ENCODE peak calls at places on chromosome 22, in ten cellular contexts. Y is sigmoid colon, S is heart left ventricle, T is K562, C is prostate gland, K is A549, U is spleen, A is tibial nerve, J is stomach, V is H1. E is an unnamed sample. For H3K4me1, the result is how much of the 10 kb centered on the place peaks cover.

GRCh38 chr22:49663311-49663711 is 164.4 kb downstream of the BRD1 start:
- DNase-seq in A (no peak), J (no peak), K (no peak), T (no peak), Y (peak), S (peak), U (no peak), V (no peak), C (no peak), E (no peak)

GRCh38 chr22:24072361-24072760 is 61.3 kb downstream of the CABIN1 start:
- DNase-seq in U (no peak), C (no peak), S (no peak), K (no peak), T (no peak), Y (peak), A (no peak), V (no peak), J (no peak), E (no peak)

GRCh38 chr22:20659258-20659657 is 114.7 kb upstream of the SERPIND1 start:
- DNase-seq in C (no peak), Y (no peak), K (no peak), S (no peak), T (no peak), A (no peak), J (no peak), U (no peak), V (no peak), E (no peak)

GRCh38 chr22:28882545-28882877 is 861 bp upstream of the ZNRF3 start:
- DNase-seq in K (no peak), V (no peak), T (no peak), S (peak), A (no peak), C (no peak), U (no peak), Y (peak), J (no peak), E (no peak)

GRCh38 chr22:48980918-48981317 is 846.8 kb downstream of the BRD1 start:
- DNase-seq in C (no peak), K (no peak), U (no peak), A (no peak), S (no peak), J (no peak), Y (no peak), T (no peak), V (no peak), E (no peak)

GRCh38 chr22:32474635-32475427 is at the start of gene FBXO7:
- DNase-seq in C (peak), A (peak), U (peak), S (peak), T (peak), V (peak), Y (peak), K (peak), J (peak), E (peak)

GRCh38 chr22:18035740-18036139 is 11.4 kb upstream of the MICAL3 start:
- DNase-seq in A (no peak), K (peak), C (no peak), J (peak), V (no peak), Y (no peak), U (peak), T (no peak), S (peak), E (peak)

GRCh38 chr22:49255741-49256318 is 571.8 kb downstream of the BRD1 start:
- DNase-seq in J (peak), K (no peak), V (no peak), Y (no peak), T (no peak), A (no peak), C (no peak), U (no peak), S (no peak), E (no peak)

GRCh38 chr22:39627208-39627607 is 56.7 kb downstream of the CACNA1I start:
- DNase-seq in V (no peak), S (no peak), K (no peak), T (no peak), J (no peak), A (no peak), U (no peak), C (no peak), Y (no peak), E (no peak)

GRCh38 chr22:20509344-20510047 is 2.1 kb downstream of the MED15 start:
- DNase-seq in U (peak), J (peak), K (peak), C (peak), Y (peak), T (peak), V (no peak), A (peak), S (peak), E (peak)

GRCh38 chr22:23246982-23247766 is 66.9 kb downstream of the BCR start:
- DNase-seq in K (no peak), T (no peak), Y (no peak), C (no peak), A (no peak), V (no peak), U (no peak), J (no peak), S (no peak), E (no peak)

GRCh38 chr22:46681010-46681409 is 57.0 kb downstream of the CERK start:
- DNase-seq in A (no peak), S (no peak), K (peak), Y (no peak), T (peak), C (no peak), J (no peak), U (no peak), V (peak), E (no peak)

GRCh38 chr22:46866591-46866990 is 104.1 kb downstream of the TBC1D22A start:
- DNase-seq in A (no peak), J (no peak), V (no peak), T (no peak), Y (no peak), C (no peak), S (no peak), U (no peak), K (no peak), E (no peak)

GRCh38 chr22:18048441-18048898 is 24.1 kb upstream of the MICAL3 start:
- DNase-seq in J (no peak), S (no peak), K (no peak), Y (peak), C (no peak), U (peak), A (no peak), T (peak), V (no peak), E (no peak)

GRCh38 chr22:35409783-35410662 is 10.1 kb downstream of the MCM5 start:
- DNase-seq in U (peak), T (no peak), V (no peak), S (peak), J (no peak), K (no peak), C (no peak), Y (no peak), A (no peak), E (peak)

GRCh38 chr22:50171965-50172421 is 1.5 kb downstream of the PANX2 start:
- DNase-seq in V (no peak), U (no peak), S (no peak), J (no peak), Y (no peak), A (no peak), T (no peak), K (no peak), C (no peak), E (no peak)

GRCh38 chr22:25069426-25069757 is 116.9 kb downstream of the KIAA1671 start:
- DNase-seq in Y (no peak), V (no peak), K (no peak), J (no peak), S (no peak), T (no peak), A (no peak), U (no peak), C (no peak), E (no peak)

GRCh38 chr22:22556995-22557925 is 1.8 kb downstream of the PRAME start:
- DNase-seq in T (peak), U (no peak), S (no peak), J (no peak), Y (no peak), V (no peak), C (no peak), K (peak), A (no peak), E (no peak)

GRCh38 chr22:50308597-50308935 is 1.1 kb upstream of the PLXNB2 start:
- DNase-seq in A (peak), T (peak), J (no peak), C (no peak), U (peak), Y (peak), K (no peak), S (peak), V (no peak), E (peak)

GRCh38 chr22:49112661-49113626 is 714.7 kb downstream of the BRD1 start:
- DNase-seq in T (no peak), Y (peak), K (no peak), U (no peak), A (no peak), V (no peak), S (no peak), J (no peak), C (no peak), E (no peak)

GRCh38 chr22:17980638-17981051 is 43.7 kb downstream of the MICAL3 start:
- DNase-seq in T (peak), Y (no peak), V (no peak), U (peak), J (peak), A (no peak), C (peak), K (no peak), S (no peak), E (peak)

GRCh38 chr22:18113680-18114394 is 3.2 kb downstream of the TUBA8 start:
- DNase-seq in V (no peak), A (no peak), Y (no peak), U (peak), C (no peak), K (no peak), T (no peak), J (no peak), S (no peak), E (no peak)

GRCh38 chr22:28822930-28823481 is 22.6 kb upstream of the XBP1 start:
- DNase-seq in K (no peak), J (peak), T (no peak), Y (no peak), V (no peak), C (peak), U (no peak), A (no peak), S (no peak), E (peak)

GRCh38 chr22:30198152-30198845 is 48.3 kb downstream of the LIF start:
- DNase-seq in T (no peak), C (no peak), V (no peak), U (no peak), Y (no peak), J (no peak), A (no peak), S (no peak), K (no peak), E (no peak)
- H3K4me1 ChIP-seq in T (under half), C (under half), V (under half), U (under half), Y (under half), J (half or more), A (under half), S (under half), K (half or more), E (under half)

GRCh38 chr22:26359156-26359555 is 69.9 kb upstream of the ASPHD2 start:
- DNase-seq in Y (no peak), T (no peak), C (no peak), S (no peak), A (no peak), V (no peak), J (no peak), U (no peak), K (no peak), E (no peak)

GRCh38 chr22:26362471-26362870 is 66.6 kb upstream of the ASPHD2 start:
- DNase-seq in V (no peak), A (no peak), J (no peak), K (no peak), Y (no peak), C (no peak), U (no peak), T (no peak), S (no peak), E (no peak)

GRCh38 chr22:26357813-26358212 is 71.2 kb upstream of the ASPHD2 start:
- DNase-seq in Y (no peak), V (no peak), T (no peak), S (no peak), K (no peak), C (no peak), U (no peak), J (no peak), A (no peak), E (no peak)

GRCh38 chr22:26357281-26357680 is 71.8 kb upstream of the ASPHD2 start:
- DNase-seq in A (no peak), U (no peak), T (no peak), C (no peak), V (no peak), S (no peak), Y (no peak), J (no peak), K (no peak), E (no peak)

DNA sequence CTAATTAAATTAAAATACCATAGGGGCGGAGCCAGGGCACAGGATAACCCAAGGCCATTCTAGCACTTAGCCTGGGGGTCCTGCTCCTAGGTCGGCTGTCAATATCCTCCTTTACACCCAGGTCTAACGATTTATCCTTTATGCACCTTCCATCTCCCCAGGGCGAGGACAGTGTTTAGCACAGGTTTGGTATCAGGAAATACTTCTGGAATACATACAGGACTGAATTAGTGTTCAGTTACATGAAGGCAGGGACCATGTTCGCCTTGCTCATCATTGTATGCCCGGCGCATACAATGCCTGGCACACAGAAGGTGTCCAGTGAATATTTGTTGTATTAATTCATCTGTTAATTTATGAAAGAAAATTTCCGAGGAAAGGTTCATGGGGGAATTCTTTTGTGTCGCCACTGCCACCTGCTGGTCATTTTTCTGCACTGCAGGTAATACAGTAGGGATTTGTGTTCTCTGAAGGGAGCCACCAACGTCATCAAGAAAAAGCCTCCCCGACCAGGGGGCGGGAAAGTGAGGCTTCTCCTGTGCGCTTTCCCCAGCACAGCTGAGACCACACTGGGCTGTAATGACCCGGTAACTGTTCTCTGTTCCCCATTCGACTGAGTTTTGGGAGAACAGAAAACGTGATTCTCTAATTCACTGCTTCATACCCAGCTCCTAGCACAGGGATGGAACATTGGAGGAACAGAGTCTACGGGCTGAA is 68.7 kb upstream of the ASPHD2 start:
- DNase-seq in V (peak), C (peak), Y (peak), T (peak), J (peak), A (peak), K (peak), U (no peak), S (peak), E (peak)
- H3K4me3 ChIP-seq in V (peak), C (no peak), Y (no peak), T (peak), J (no peak), A (no peak), K (peak), U (no peak), S (peak), E (no peak)

GRCh38 chr22:45212992-45213751 is 27.5 kb downstream of the KIAA0930 start:
- DNase-seq in K (no peak), V (no peak), A (no peak), U (peak), C (no peak), T (no peak), J (no peak), Y (peak), S (peak), E (peak)
- TF ChIP-seq POLR2A in K (no peak), V (no peak), A (no peak), U (no peak), C (no peak), T (no peak), J (no peak), Y (no peak), S (no peak), E (no peak)

DNA sequence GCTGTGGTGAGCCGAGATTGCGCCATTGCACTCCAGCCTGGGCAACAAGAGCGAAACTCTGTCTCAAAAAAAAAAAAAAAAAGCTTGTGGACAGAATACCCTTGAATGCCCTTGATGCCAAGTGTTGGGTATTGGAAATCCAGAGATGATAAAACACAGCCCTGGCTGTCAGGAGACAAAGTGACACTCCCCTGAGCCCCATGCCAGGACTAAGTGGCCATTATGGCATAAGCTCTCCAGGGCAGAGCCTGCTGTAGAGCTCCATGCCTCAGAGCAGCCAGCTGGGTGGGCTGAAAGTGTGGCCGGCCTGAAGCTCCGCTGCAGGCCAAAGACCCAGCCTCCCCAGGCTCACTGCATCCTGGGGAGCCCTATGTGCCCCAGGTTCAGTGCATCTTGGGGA is 4.9 kb downstream of the RNF215 start:
- DNase-seq in A (no peak), V (no peak), Y (no peak), U (no peak), S (no peak), K (no peak), J (no peak), C (no peak), T (no peak), E (no peak)
- H3K4me1 ChIP-seq in A (under half), V (under half), Y (under half), U (under half), S (under half), K (under half), J (under half), C (under half), T (under half), E (under half)

GRCh38 chr22:37186997-37187522 is 987 bp downstream of the C1QTNF6 start:
- DNase-seq in T (no peak), J (no peak), A (no peak), Y (peak), K (no peak), V (no peak), U (peak), S (no peak), C (no peak), E (no peak)
- H3K4me3 ChIP-seq in T (no peak), J (peak), A (peak), Y (no peak), K (peak), V (no peak), U (peak), S (peak), C (no peak), E (no peak)

DNA sequence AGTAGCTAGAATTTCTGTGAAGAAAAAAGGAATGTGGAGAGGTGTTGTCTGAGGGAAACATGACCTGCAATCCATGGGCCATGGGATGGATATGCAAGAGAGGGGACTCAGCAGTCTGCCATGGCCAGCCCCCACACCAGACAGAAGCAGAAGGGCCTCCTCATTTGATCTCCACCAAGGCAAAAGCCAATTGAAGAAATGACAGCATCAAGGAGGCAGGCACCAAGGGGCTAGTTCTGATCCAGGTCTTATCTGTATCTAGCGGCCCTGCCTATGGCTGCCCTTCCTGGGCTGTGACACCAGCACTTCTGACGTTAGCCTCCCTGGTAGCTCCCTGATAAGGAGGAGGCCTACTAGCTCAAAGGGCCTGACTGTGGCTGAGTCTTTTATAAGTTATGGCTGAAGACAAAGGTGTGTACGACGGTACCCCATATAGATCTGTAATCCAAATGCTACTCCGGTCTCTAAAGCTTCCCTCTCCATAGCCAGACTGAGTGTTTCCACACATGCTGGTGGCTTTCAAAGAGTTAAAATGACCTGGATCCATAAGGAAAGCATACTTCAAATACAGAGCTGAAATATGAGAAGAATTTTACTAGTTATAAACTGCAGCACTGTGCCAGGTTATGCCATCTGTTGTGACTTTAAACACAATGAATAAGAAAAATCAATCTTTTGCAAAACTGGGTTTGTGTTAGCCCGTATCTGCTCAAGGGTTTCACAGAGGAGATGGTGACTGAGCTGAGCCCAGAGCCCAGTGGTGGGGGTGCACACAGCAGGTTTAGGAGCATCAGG is 34.4 kb downstream of the HIRA start:
- DNase-seq in J (no peak), T (peak), S (no peak), C (no peak), V (no peak), Y (no peak), A (no peak), U (no peak), K (no peak), E (no peak)
- TF ChIP-seq POLR2A in J (no peak), T (no peak), S (no peak), C (no peak), V (no peak), Y (no peak), A (no peak), U (no peak), K (no peak), E (no peak)